ENCODE peak calls at places on chromosome 19, in eight cellular contexts. N is HFF-Myc; F is stimulated activated CD8-positive, alpha-beta memory T cell treated with anti-CD3 and anti-CD28 coated beads, Interleukin-7, amount 100 ng/mL, for 1 hour; D is stimulated activated CD4-positive, alpha-beta T cell treated with anti-CD3 and anti-CD28 coated beads, Interleukin-1b, Interleukin-23, amount 100 ng/mL, for 24 hours; V is left lung; M is hypothalamus; K is NCI-H460; Z is body of pancreas. G is an unnamed sample.
A peak's percentile ranks its signal among the peaks of the same experiment; 100 is the strongest.

GRCh38 chr19:14305706-14306105 is 75.5 kb upstream of the ADGRE5 start:
- DNase-seq in N (no peak), F (no peak), D (no peak), V (no peak), M (no peak), K (no peak), Z (no peak), G (no peak)

GRCh38 chr19:16225279-16226183 is 27.8 kb downstream of the AP1M1 start:
- DNase-seq in N (no peak), F (no peak), D (no peak), V (no peak), M (no peak), K (no peak), Z (no peak), G (no peak)

GRCh38 chr19:51129716-51130115 is 5.0 kb downstream of the SIGLEC9 start:
- DNase-seq in N (no peak), F (no peak), D (no peak), V (no peak), M (no peak), K (no peak), Z (no peak), G (no peak)

GRCh38 chr19:2551172-2551863 is 75.4 kb downstream of the GADD45B start:
- DNase-seq in N (no peak), F (no peak), D (no peak), V (peak; percentile 10), M (no peak), K (no peak), Z (no peak), G (no peak)

GRCh38 chr19:10516064-10516385 is 1.2 kb downstream of the S1PR5 start:
- DNase-seq in N (no peak), F (peak; percentile 17), D (no peak), V (no peak), M (no peak), K (no peak), Z (no peak), G (no peak)

GRCh38 chr19:37817180-37817911 is 38.0 kb upstream of the ZNF573 start:
- DNase-seq in N (no peak), F (peak; percentile 5), D (peak; percentile 2), V (peak; percentile 84), M (peak; percentile 44), K (no peak), Z (peak; percentile 81), G (peak; percentile 29)

GRCh38 chr19:19297759-19298158 is 22.6 kb downstream of the SUGP1 start:
- DNase-seq in N (no peak), F (no peak), D (no peak), V (no peak), M (no peak), K (no peak), Z (no peak), G (no peak)

GRCh38 chr19:13984875-13985741 is 21.0 kb downstream of the RFX1 start:
- DNase-seq in N (no peak), F (no peak), D (no peak), V (peak; percentile 82), M (no peak), K (no peak), Z (no peak), G (no peak)

GRCh38 chr19:12792853-12793289 is 1.6 kb downstream of the JUNB start:
- DNase-seq in N (no peak), F (no peak), D (no peak), V (no peak), M (no peak), K (no peak), Z (no peak), G (no peak)

GRCh38 chr19:743168-743687 is 7.7 kb upstream of the MISP start:
- DNase-seq in N (no peak), F (no peak), D (no peak), V (no peak), M (no peak), K (no peak), Z (peak; percentile 35), G (no peak)

GRCh38 chr19:7391218-7391670 is 42.5 kb downstream of the ARHGEF18 start:
- DNase-seq in N (no peak), F (no peak), D (no peak), V (no peak), M (no peak), K (no peak), Z (peak; percentile 56), G (no peak)

G was measured in omental fat pad.